ENCODE peak calls at places on chromosome 17, in eight cellular contexts. U, T, R, P, B, X, V and E are unnamed samples. For H3K9me3, the result is how much of the 10 kb centered on the place peaks cover.

GRCh38 chr17:74987909-74988711 is 678 bp downstream of the CDR2L start:
- DNase-seq in V (peak), B (peak), R (peak), X (peak), T (peak), P (peak), U (no peak), E (peak)

GRCh38 chr17:45946841-45947256 is 52.2 kb upstream of the STH start:
- DNase-seq in B (no peak), R (no peak), V (no peak), U (no peak), X (no peak), P (peak), T (no peak), E (no peak)

GRCh38 chr17:28326114-28326513 is 7.1 kb downstream of the TMEM97 start:
- DNase-seq in R (no peak), B (no peak), T (no peak), U (no peak), X (no peak), V (no peak), P (no peak), E (no peak)

GRCh38 chr17:79943354-79944241 is 92.1 kb downstream of the TBC1D16 start:
- DNase-seq in T (no peak), P (no peak), X (peak), V (peak), R (peak), B (peak), U (no peak), E (no peak)

GRCh38 chr17:40419559-40420331 is 2.0 kb upstream of the TOP2A start:
- DNase-seq in R (no peak), T (no peak), X (no peak), V (no peak), P (no peak), U (no peak), B (no peak), E (no peak)

GRCh38 chr17:69592692-69593350 is 178.3 kb downstream of the MAP2K6 start:
- DNase-seq in U (no peak), V (no peak), B (no peak), P (no peak), X (no peak), T (no peak), R (no peak), E (no peak)

GRCh38 chr17:20927586-20927985 is 115.2 kb downstream of the USP22 start:
- DNase-seq in V (no peak), P (peak), T (no peak), B (no peak), U (no peak), X (no peak), R (no peak), E (no peak)

GRCh38 chr17:45225051-45225700 is 3.5 kb downstream of the FMNL1 start:
- DNase-seq in U (peak), P (no peak), X (no peak), V (no peak), B (no peak), T (peak), R (peak), E (no peak)

GRCh38 chr17:7156342-7156940 is 22.7 kb downstream of the ASGR1 start:
- DNase-seq in T (no peak), R (no peak), X (no peak), P (no peak), U (no peak), V (no peak), B (peak), E (no peak)

GRCh38 chr17:45688353-45688752 is 95.8 kb upstream of the CRHR1 start:
- DNase-seq in U (no peak), B (no peak), T (no peak), X (no peak), V (no peak), P (no peak), R (no peak), E (no peak)

GRCh38 chr17:14303343-14304221 is 2.7 kb downstream of the HS3ST3B1 start:
- DNase-seq in U (peak), X (peak), V (no peak), B (peak), T (peak), P (peak), R (no peak), E (no peak)

GRCh38 chr17:56667925-56668324 is 74.4 kb downstream of the NOG start:
- DNase-seq in U (no peak), V (no peak), T (no peak), B (no peak), X (no peak), P (no peak), R (no peak), E (no peak)

GRCh38 chr17:11290814-11291213 is 49.8 kb downstream of the SHISA6 start:
- DNase-seq in U (no peak), X (no peak), V (no peak), P (no peak), B (no peak), T (no peak), R (no peak), E (no peak)

GRCh38 chr17:11296994-11297393 is 56.0 kb downstream of the SHISA6 start:
- DNase-seq in B (no peak), V (no peak), T (no peak), U (no peak), R (no peak), P (no peak), X (no peak), E (no peak)

GRCh38 chr17:11293480-11293879 is 52.5 kb downstream of the SHISA6 start:
- DNase-seq in T (no peak), B (no peak), X (no peak), U (no peak), R (no peak), P (no peak), V (no peak), E (no peak)

GRCh38 chr17:11294826-11295225 is 53.8 kb downstream of the SHISA6 start:
- DNase-seq in B (no peak), R (no peak), T (no peak), V (no peak), P (no peak), U (no peak), X (no peak), E (no peak)

DNA sequence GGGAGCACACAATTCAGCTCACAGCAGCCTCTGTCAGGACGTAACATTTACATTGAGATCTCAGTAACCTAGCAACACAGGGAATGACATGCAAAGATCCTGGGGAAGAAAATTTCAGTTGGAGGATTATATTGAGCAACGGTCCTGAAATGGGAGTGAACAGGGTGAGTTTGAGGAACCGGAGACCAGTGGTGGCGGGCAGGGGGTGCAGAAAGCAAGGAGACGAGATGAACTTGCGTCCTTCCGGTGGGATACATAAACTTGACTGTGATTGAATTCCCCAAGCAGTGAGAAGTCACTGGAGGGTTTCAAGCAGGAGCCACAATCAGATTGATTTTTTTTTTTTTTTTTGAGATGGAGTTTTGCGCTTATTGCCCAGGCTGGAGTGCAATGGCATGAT is 51.5 kb downstream of the SHISA6 start:
- DNase-seq in B (no peak), T (no peak), U (no peak), R (no peak), V (no peak), X (no peak), P (no peak), E (no peak)
- H3K9me3 ChIP-seq in B (under half), T (under half), U (under half), R (under half), V (under half), X (under half), P (under half), E (under half)

DNA sequence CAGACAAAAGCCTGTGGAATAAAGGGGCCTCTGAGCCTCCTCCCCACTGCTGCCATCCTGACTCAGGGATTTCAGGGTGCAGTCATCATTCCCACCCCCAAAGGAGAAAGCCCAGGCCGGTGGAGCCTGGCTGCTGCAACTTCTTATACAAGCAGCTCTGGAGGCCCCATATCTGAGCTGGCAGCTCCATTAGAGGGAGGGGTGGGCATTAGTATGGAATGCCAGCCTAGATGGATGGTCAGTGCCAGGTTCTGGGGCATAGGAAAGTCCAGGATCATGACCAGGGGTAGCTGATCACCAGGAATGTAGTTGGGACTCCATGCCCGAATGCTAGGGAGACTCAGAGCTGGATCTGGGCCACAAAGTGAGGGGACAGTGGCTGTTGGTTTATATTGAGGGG is 581.0 kb downstream of the KCNJ18 start:
- DNase-seq in B (no peak), R (no peak), X (peak), T (no peak), V (no peak), P (no peak), U (no peak), E (no peak)
- H3K9me3 ChIP-seq in B (under half), R (under half), X (under half), T (under half), V (under half), P (under half), U (under half), E (under half)

GRCh38 chr17:43533699-43534098 is 12.4 kb downstream of the ETV4 start:
- DNase-seq in T (no peak), U (no peak), V (no peak), P (no peak), R (no peak), B (peak), X (peak), E (no peak)

GRCh38 chr17:43531082-43531378 is 15.1 kb downstream of the ETV4 start:
- DNase-seq in B (peak), V (no peak), T (no peak), U (no peak), P (no peak), X (no peak), R (no peak), E (no peak)

GRCh38 chr17:43532581-43532980 is 13.6 kb downstream of the ETV4 start:
- DNase-seq in B (peak), P (no peak), R (no peak), X (peak), U (no peak), V (no peak), T (no peak), E (no peak)

GRCh38 chr17:43530303-43531081 is 15.6 kb downstream of the ETV4 start:
- DNase-seq in X (peak), R (no peak), P (peak), U (no peak), B (peak), T (no peak), V (peak), E (peak)

GRCh38 chr17:43531955-43532354 is 14.2 kb downstream of the ETV4 start:
- DNase-seq in X (peak), T (no peak), P (no peak), B (peak), U (no peak), V (no peak), R (no peak), E (no peak)
- H3K9me3 ChIP-seq in X (under half), T (under half), P (under half), B (under half), U (under half), V (under half), R (under half), E (under half)

DNA sequence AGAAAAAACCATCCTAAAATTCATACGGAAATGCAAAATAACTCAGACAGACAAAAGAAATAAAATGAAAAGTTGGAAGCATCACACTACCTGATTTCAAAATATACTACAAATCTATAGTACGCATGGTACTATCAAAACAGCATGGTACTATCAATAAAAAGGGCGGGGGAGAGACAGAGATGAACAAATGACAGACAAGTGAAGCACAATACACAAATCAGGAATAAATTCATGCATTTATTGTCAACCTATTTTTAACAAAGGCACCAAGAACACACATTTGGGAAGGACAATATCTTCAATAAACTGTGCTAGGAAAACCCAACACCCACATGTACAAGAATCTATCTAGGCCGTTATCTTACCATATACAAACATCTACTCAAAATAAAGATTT is 207.4 kb upstream of the WSB1 start:
- DNase-seq in U (no peak), V (no peak), X (no peak), T (no peak), P (no peak), B (no peak), R (no peak), E (no peak)
- H3K9me3 ChIP-seq in U (under half), V (under half), X (under half), T (under half), P (under half), B (under half), R (under half), E (under half)

DNA sequence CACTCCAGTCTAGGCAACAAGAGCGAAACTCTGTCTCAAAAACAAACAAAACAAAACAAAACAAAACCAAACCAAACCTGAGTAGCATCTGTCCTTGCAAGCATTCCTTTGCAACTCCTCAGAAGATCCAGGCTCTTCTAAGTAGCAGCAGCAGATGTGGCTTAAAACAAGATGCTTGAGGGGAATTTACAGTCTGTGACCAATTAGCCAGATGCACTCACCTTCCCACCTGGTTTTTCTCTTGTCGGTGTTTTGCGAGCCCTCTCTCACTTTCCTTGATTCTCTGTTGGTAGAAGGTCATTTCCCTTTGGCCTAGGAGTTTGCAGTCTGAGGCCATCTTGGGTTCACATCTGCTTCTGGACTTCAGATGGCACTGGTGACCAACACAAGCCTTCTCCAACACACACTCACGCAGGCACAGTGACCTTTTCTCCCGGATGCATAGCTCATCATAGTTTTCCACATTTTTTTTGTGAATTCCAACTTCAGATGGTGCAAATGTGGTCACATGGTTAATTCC is 276.8 kb downstream of the STX8 start:
- DNase-seq in R (no peak), U (no peak), V (no peak), P (no peak), T (no peak), B (no peak), X (no peak), E (no peak)
- H3K9me3 ChIP-seq in R (under half), U (under half), V (under half), P (under half), T (under half), B (under half), X (under half), E (under half)